ENCODE peak calls at places on chromosomes 7 and 10, in nine cellular contexts. X is astrocyte of the spinal cord; V is glutamatergic neuron; J is Peyer's patch; T is Caco-2; M is CD4-positive, alpha-beta T cell; P is HepG2; B is RWPE1; Q is hepatocyte. Z is an unnamed sample.

GRCh38 chr7:93835684-93836083 is 54.9 kb downstream of the TFPI2 start:
- DNase-seq in J (no peak), B (no peak), M (no peak), T (no peak), Q (no peak), P (no peak), X (no peak), V (no peak), Z (no peak)

GRCh38 chr7:44333971-44334733 is 8.8 kb upstream of the CAMK2B start:
- DNase-seq in V (no peak), T (no peak), P (no peak), X (peak), Q (no peak), B (no peak), M (no peak), J (no peak), Z (no peak)

GRCh38 chr7:48084727-48085432 is 4.2 kb upstream of the UPP1 start:
- DNase-seq in Q (peak), X (peak), B (peak), J (peak), P (peak), M (peak), T (peak), V (no peak), Z (peak)

GRCh38 chr10:126459878-126460481 is 71.7 kb upstream of the ADAM12 start:
- DNase-seq in B (peak), T (no peak), Q (peak), X (peak), M (no peak), V (no peak), J (no peak), P (peak), Z (peak)

GRCh38 chr10:93032809-93033137 is 27.8 kb upstream of the CYP26C1 start:
- DNase-seq in J (no peak), M (no peak), Q (no peak), V (no peak), B (no peak), X (no peak), T (no peak), P (peak), Z (no peak)

GRCh38 chr10:92699518-92700272 is 9.9 kb downstream of the HHEX start:
- DNase-seq in B (no peak), P (no peak), J (peak), T (no peak), M (no peak), V (peak), X (peak), Q (peak), Z (no peak)

GRCh38 chr10:118447478-118447877 is 105.4 kb upstream of the FAM204A start:
- DNase-seq in T (no peak), X (no peak), Q (no peak), P (no peak), J (peak), V (no peak), M (no peak), B (peak), Z (no peak)

GRCh38 chr10:42985436-42986316 is 91.2 kb upstream of the RET start:
- DNase-seq in T (peak), X (no peak), J (peak), B (no peak), Q (no peak), M (no peak), P (no peak), V (peak), Z (no peak)

GRCh38 chr10:116849271-116850057 is at the start of gene ENO4:
- DNase-seq in X (peak), J (peak), Q (peak), M (no peak), V (peak), P (peak), B (peak), T (peak), Z (peak)

GRCh38 chr10:33460461-33461294 is 126.2 kb upstream of the NRP1 start:
- DNase-seq in J (no peak), M (no peak), X (peak), P (no peak), Q (peak), T (no peak), B (no peak), V (no peak), Z (no peak)

GRCh38 chr10:100827819-100828743 is 82.7 kb downstream of the PAX2 start:
- DNase-seq in B (no peak), V (peak), T (peak), X (no peak), M (no peak), P (no peak), Q (peak), J (peak), Z (no peak)

GRCh38 chr7:46577394-46577793 is 656.3 kb upstream of the IGFBP3 start:
- DNase-seq in M (no peak), V (no peak), T (no peak), J (no peak), Q (no peak), X (no peak), B (no peak), P (no peak), Z (no peak)

GRCh38 chr7:114759347-114760062 is 162.4 kb upstream of the MDFIC start:
- DNase-seq in X (peak), P (no peak), B (peak), M (no peak), T (no peak), V (no peak), Q (no peak), J (no peak), Z (peak)

GRCh38 chr10:67663449-67664087 is 32.4 kb downstream of the CTNNA3 start:
- DNase-seq in P (no peak), J (no peak), B (no peak), V (peak), X (no peak), Q (no peak), T (no peak), M (no peak), Z (no peak)

GRCh38 chr7:99369767-99370353 is 4.7 kb upstream of the ARPC1B start:
- DNase-seq in M (no peak), V (no peak), B (no peak), Q (no peak), X (peak), T (no peak), P (no peak), J (no peak), Z (no peak)

GRCh38 chr10:32376027-32376426 is 29.1 kb upstream of the EPC1 start:
- DNase-seq in J (no peak), P (no peak), T (no peak), M (no peak), Q (no peak), X (no peak), V (no peak), B (no peak), Z (no peak)

GRCh38 chr7:232571-233455 is 40.4 kb downstream of the FAM20C start:
- DNase-seq in M (no peak), T (no peak), J (no peak), Q (no peak), X (peak), V (no peak), B (no peak), P (no peak), Z (no peak)

GRCh38 chr10:8410506-8410905 is 356.0 kb downstream of the GATA3 start:
- DNase-seq in V (no peak), Q (no peak), X (no peak), P (no peak), B (no peak), M (no peak), T (no peak), J (no peak), Z (no peak)

GRCh38 chr7:33773053-33773452 is 132.3 kb upstream of the BMPER start:
- DNase-seq in J (no peak), T (no peak), Q (no peak), P (no peak), V (no peak), X (peak), B (peak), M (no peak), Z (peak)

GRCh38 chr10:48613015-48613414 is 8.1 kb upstream of the ARHGAP22 start:
- DNase-seq in V (no peak), M (no peak), X (no peak), P (no peak), B (no peak), Q (no peak), T (no peak), J (no peak), Z (no peak)

GRCh38 chr10:22183771-22184466 is 33.9 kb downstream of the EBLN1 start:
- DNase-seq in V (no peak), P (no peak), J (no peak), M (no peak), X (no peak), Q (peak), B (no peak), T (no peak), Z (peak)

GRCh38 chr10:130399425-130399950 is 263.3 kb downstream of the GLRX3 start:
- DNase-seq in V (no peak), M (no peak), Q (no peak), P (no peak), X (no peak), J (peak), B (no peak), T (no peak), Z (no peak)

GRCh38 chr7:94055963-94056362 is 51.8 kb upstream of the BET1 start:
- DNase-seq in M (no peak), T (no peak), B (no peak), P (no peak), Q (no peak), J (no peak), X (peak), V (no peak), Z (no peak)

GRCh38 chr10:70176441-70176840 is 6.1 kb upstream of the SAR1A start:
- DNase-seq in P (no peak), V (no peak), X (no peak), T (no peak), Q (no peak), B (peak), M (no peak), J (no peak), Z (peak)

GRCh38 chr7:156036153-156036552 is 223.9 kb upstream of the SHH start:
- DNase-seq in B (no peak), X (no peak), V (no peak), M (no peak), Q (no peak), T (no peak), J (no peak), P (no peak), Z (no peak)

GRCh38 chr10:101014230-101014884 is 14.7 kb downstream of the LZTS2 start:
- DNase-seq in M (peak), B (peak), X (peak), Q (peak), J (peak), P (no peak), T (peak), V (peak), Z (no peak)

GRCh38 chr10:86258488-86258887 is 108.1 kb downstream of the GRID1 start:
- DNase-seq in J (no peak), P (no peak), X (no peak), V (no peak), M (no peak), Q (no peak), B (no peak), T (no peak), Z (peak)

GRCh38 chr10:88200637-88201036 is 337.2 kb downstream of the PTEN start:
- DNase-seq in J (no peak), B (no peak), T (no peak), V (no peak), P (peak), Q (no peak), M (no peak), X (peak), Z (no peak)

GRCh38 chr7:101882595-101883564 is 65.5 kb downstream of the CUX1 start:
- DNase-seq in B (peak), Q (peak), P (peak), M (no peak), V (no peak), T (peak), J (peak), X (peak), Z (peak)

DNA sequence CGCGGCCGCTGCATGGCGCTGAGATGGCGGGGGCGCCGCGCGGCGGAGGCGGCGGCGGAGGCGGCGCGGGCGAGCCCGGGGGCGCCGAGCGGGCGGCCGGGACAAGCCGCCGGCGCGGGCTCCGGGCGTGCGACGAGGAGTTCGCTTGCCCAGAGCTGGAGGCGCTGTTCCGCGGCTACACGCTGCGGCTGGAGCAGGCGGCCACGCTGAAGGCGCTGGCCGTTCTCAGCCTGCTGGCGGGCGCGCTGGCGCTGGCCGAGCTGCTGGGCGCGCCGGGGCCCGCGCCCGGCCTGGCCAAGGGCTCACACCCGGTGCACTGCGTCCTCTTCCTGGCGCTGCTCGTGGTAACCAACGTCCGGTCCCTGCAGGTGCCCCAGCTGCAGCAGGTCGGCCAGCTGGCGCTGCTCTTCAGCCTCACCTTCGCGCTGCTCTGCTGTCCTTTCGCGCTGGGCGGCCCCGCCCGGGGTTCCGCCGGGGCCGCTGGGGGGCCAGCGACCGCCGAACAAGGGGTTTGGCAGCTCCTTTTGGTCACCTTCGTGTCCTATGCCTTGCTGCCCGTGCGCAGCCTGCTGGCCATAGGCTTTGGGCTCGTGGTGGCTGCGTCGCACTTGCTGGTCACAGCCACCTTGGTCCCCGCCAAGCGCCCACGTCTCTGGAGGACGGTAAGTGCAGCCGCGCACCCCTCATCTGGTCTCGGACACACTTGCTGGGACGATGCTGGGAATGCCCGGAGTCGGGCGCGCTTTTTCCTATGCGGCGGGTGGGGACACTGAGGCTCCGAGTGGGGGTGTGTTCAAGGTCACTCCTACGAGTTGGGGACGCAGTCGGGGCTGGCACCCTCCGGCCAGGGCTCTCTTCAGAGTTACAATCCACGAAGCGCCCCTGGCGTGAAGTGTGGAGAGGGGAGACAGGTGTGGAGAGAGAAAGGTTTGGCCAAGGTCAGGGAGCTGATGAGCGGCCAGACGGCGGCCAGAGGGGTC is 643 bp downstream of the ADCY1 start:
- DNase-seq in V (peak), T (peak), B (peak), J (no peak), X (peak), M (no peak), Q (peak), P (peak), Z (peak)
- TF ChIP-seq CTCF in V (no peak), T (no peak), B (peak), J (no peak), X (peak), M (no peak), Q (peak), P (peak), Z (peak)

DNA sequence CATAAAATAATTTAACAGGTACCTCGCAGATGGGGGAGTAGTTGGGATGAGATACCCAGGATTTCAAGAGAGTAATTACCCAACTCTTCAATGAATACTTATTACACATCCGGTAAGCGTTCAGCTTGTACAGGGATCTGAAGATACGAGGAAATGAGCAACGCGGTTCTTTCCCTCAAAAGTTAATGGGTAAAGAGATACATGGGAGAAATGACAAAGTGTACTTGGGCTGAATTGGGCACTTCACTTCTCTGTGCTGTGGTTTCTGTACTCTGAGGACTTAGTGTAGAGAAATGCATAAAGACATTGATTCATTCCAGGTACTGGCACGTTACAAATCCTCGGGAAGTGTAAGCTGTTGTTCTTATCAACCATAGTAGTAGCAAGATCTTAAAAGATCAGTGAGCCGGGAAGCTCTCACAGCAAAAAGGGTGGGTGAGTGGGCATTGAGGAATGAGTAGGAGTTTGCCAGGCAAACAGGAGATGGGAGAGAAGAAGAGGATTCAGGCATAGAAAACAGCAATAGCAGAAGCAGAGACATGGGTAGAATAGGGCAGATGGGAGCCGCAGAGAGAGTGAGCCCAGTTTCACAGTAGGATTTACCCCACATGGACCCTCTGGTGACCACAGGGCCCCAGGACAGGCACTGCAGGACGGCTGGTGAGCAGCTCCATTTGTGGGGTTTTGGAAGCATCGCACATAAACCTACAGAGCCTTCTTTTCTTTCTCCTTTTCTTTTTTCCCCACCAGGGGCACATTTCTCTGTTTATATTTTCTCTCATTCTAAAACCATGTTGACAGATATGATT is 304.3 kb upstream of the PITRM1 start:
- DNase-seq in J (peak), P (no peak), X (no peak), M (no peak), B (no peak), T (no peak), Q (no peak), V (no peak), Z (no peak)
- TF ChIP-seq CTCF in J (no peak), P (no peak), X (peak), M (no peak), B (no peak), T (peak), Q (peak), V (peak), Z (no peak)

DNA sequence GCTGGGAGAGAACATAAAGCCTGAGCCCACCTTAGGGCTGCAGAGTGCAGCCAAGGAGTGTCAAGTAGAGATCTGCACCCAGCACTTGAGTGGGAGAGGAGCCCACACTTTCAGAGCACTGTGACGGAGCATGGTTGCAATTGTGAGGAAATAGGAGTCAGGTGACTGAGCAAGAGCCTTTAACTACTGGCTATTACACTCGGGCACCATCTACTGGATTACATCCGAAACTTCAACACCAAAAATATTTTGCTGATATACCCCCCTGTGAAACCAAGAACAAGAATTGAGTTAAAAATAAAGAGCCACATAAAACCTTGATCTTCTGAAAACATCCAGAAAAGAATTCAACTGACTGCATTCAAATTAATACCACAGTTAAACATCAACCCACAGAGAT is 657.9 kb downstream of the NXPH1 start:
- DNase-seq in B (no peak), P (no peak), T (no peak), J (no peak), M (no peak), V (no peak), X (no peak), Q (no peak), Z (no peak)
- TF ChIP-seq CTCF in B (no peak), P (no peak), T (no peak), J (no peak), M (no peak), V (no peak), X (no peak), Q (no peak), Z (no peak)

GRCh38 chr10:68787813-68788212 is 39.5 kb upstream of the STOX1 start:
- DNase-seq in B (no peak), V (no peak), T (no peak), P (no peak), J (no peak), M (no peak), Q (no peak), X (no peak), Z (no peak)

GRCh38 chr10:68795886-68796532 is 31.3 kb upstream of the STOX1 start:
- DNase-seq in M (no peak), V (no peak), X (no peak), P (no peak), Q (no peak), B (no peak), T (no peak), J (no peak), Z (peak)

GRCh38 chr10:68796609-68797008 is 30.7 kb upstream of the STOX1 start:
- DNase-seq in X (peak), M (no peak), B (peak), Q (no peak), T (no peak), P (no peak), J (no peak), V (no peak), Z (peak)

GRCh38 chr10:68790476-68790875 is 36.9 kb upstream of the STOX1 start:
- DNase-seq in M (no peak), Q (no peak), V (no peak), X (no peak), T (no peak), B (no peak), J (no peak), P (no peak), Z (no peak)

GRCh38 chr10:68792115-68792514 is 35.2 kb upstream of the STOX1 start:
- DNase-seq in J (no peak), X (peak), V (no peak), P (no peak), Q (no peak), B (no peak), M (no peak), T (no peak), Z (no peak)
- TF ChIP-seq CTCF in J (no peak), X (no peak), V (no peak), P (no peak), Q (peak), B (peak), M (no peak), T (no peak), Z (peak)

GRCh38 chr7:139317954-139318505 is 23.1 kb upstream of the FMC1 start:
- DNase-seq in B (no peak), Q (no peak), X (no peak), V (no peak), T (no peak), J (no peak), P (no peak), M (no peak), Z (no peak)

DNA sequence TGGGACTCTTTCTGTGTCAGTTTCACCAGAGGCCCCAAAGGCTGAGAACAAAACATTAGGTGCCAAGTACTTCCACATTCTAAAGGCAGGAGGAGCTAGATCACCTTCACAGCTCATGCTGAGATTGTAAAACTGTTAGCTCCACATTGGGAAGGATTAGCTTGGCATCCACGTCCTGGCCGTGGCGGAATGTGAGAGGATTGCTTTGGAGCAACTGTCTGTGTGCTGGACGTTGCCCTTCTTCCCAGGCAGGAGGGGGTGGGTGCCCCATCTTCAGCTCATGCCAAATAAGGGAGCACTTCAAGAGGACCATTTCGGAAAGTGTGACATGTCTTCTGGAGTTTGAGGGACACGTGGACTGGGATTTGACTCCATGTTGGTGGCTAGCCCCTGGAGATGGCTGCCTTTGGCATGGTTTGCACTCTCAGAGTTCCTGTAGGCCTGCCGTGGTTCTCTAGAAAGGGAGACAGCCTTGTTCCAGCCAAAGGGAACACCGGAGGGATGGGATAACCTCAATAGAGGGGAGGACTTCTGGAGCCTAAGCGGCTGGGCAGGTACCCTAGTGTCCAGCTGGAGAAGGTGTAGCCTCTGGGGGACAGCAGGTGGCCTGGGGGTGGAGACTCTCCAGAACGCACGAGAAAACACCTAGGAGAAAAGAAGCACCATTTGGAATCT is 19.9 kb upstream of the FMC1 start:
- DNase-seq in J (no peak), V (no peak), B (no peak), M (no peak), X (no peak), T (peak), Q (peak), P (peak), Z (peak)
- TF ChIP-seq CTCF in J (no peak), V (no peak), B (no peak), M (no peak), X (peak), T (peak), Q (peak), P (peak), Z (peak)

GRCh38 chr7:158572000-158572828 is 15.4 kb downstream of the PTPRN2 start:
- DNase-seq in P (peak), V (no peak), J (no peak), X (no peak), M (no peak), Q (no peak), B (peak), T (no peak), Z (no peak)
- TF ChIP-seq CTCF in P (peak), V (no peak), J (no peak), X (no peak), M (no peak), Q (peak), B (no peak), T (no peak), Z (peak)